ENCODE peak calls at places on chromosomes 13 and 19, in five cellular contexts. One of them, this sample, is unnamed.

GRCh38 chr19:30320916-30321315 is 51.3 kb upstream of the ZNF536 start:
- DNase-seq in AG10803: no peak
- DNase-seq in NCI-H1092: no peak
- DNase-seq in stimulated activated CD4-positive, alpha-beta T cell treated with anti-CD3 and anti-CD28 coated beads, TNF-alpha, amount 100 ng/mL, for 4 hours: no peak
- DNase-seq in iris pigment epithelial cell: no peak
- DNase-seq in this sample: no peak

GRCh38 chr13:84994582-84994981 is 804.6 kb downstream of the SLITRK6 start:
- DNase-seq in AG10803: no peak
- DNase-seq in NCI-H1092: no peak
- DNase-seq in stimulated activated CD4-positive, alpha-beta T cell treated with anti-CD3 and anti-CD28 coated beads, TNF-alpha, amount 100 ng/mL, for 4 hours: no peak
- DNase-seq in iris pigment epithelial cell: no peak
- DNase-seq in this sample: no peak

GRCh38 chr13:98972059-98972458 is 5.8 kb downstream of the DOCK9 start:
- DNase-seq in AG10803: no peak
- DNase-seq in NCI-H1092: no peak
- DNase-seq in stimulated activated CD4-positive, alpha-beta T cell treated with anti-CD3 and anti-CD28 coated beads, TNF-alpha, amount 100 ng/mL, for 4 hours: no peak
- DNase-seq in iris pigment epithelial cell: no peak
- DNase-seq in this sample: no peak

GRCh38 chr19:18898081-18898532 is 2.1 kb upstream of the CERS1 start:
- DNase-seq in AG10803: no peak
- DNase-seq in NCI-H1092: no peak
- DNase-seq in stimulated activated CD4-positive, alpha-beta T cell treated with anti-CD3 and anti-CD28 coated beads, TNF-alpha, amount 100 ng/mL, for 4 hours: no peak
- DNase-seq in iris pigment epithelial cell: no peak
- DNase-seq in this sample: no peak

GRCh38 chr13:24680258-24680920 is at the start of gene ATP12A:
- DNase-seq in AG10803: no peak
- DNase-seq in NCI-H1092: no peak
- DNase-seq in stimulated activated CD4-positive, alpha-beta T cell treated with anti-CD3 and anti-CD28 coated beads, TNF-alpha, amount 100 ng/mL, for 4 hours: no peak
- DNase-seq in iris pigment epithelial cell: no peak
- DNase-seq in this sample: peak; percentile 7

GRCh38 chr19:5012688-5013457 is 44.0 kb downstream of the KDM4B start:
- DNase-seq in AG10803: no peak
- DNase-seq in NCI-H1092: no peak
- DNase-seq in stimulated activated CD4-positive, alpha-beta T cell treated with anti-CD3 and anti-CD28 coated beads, TNF-alpha, amount 100 ng/mL, for 4 hours: no peak
- DNase-seq in iris pigment epithelial cell: no peak
- DNase-seq in this sample: no peak

GRCh38 chr13:27188239-27188638 is 16.6 kb upstream of the USP12 start:
- DNase-seq in AG10803: no peak
- DNase-seq in NCI-H1092: no peak
- DNase-seq in stimulated activated CD4-positive, alpha-beta T cell treated with anti-CD3 and anti-CD28 coated beads, TNF-alpha, amount 100 ng/mL, for 4 hours: no peak
- DNase-seq in iris pigment epithelial cell: no peak
- DNase-seq in this sample: no peak

GRCh38 chr13:109366521-109366920 is 419.9 kb downstream of the IRS2 start:
- DNase-seq in AG10803: peak; percentile 58
- DNase-seq in NCI-H1092: no peak
- DNase-seq in stimulated activated CD4-positive, alpha-beta T cell treated with anti-CD3 and anti-CD28 coated beads, TNF-alpha, amount 100 ng/mL, for 4 hours: no peak
- DNase-seq in iris pigment epithelial cell: peak; percentile 7
- DNase-seq in this sample: no peak

GRCh38 chr13:113972451-113973217 is 1.2 kb downstream of the C13orf46 start:
- DNase-seq in AG10803: no peak
- DNase-seq in NCI-H1092: no peak
- DNase-seq in stimulated activated CD4-positive, alpha-beta T cell treated with anti-CD3 and anti-CD28 coated beads, TNF-alpha, amount 100 ng/mL, for 4 hours: no peak
- DNase-seq in iris pigment epithelial cell: no peak
- DNase-seq in this sample: no peak

GRCh38 chr19:13056052-13056660 is 46.5 kb downstream of the LYL1 start:
- DNase-seq in AG10803: peak; percentile 84
- DNase-seq in NCI-H1092: no peak
- DNase-seq in stimulated activated CD4-positive, alpha-beta T cell treated with anti-CD3 and anti-CD28 coated beads, TNF-alpha, amount 100 ng/mL, for 4 hours: no peak
- DNase-seq in iris pigment epithelial cell: peak; percentile 81
- DNase-seq in this sample: peak; percentile 26

GRCh38 chr19:8064866-8065486 is 12.4 kb downstream of the CCL25 start:
- DNase-seq in AG10803: no peak
- DNase-seq in NCI-H1092: no peak
- DNase-seq in stimulated activated CD4-positive, alpha-beta T cell treated with anti-CD3 and anti-CD28 coated beads, TNF-alpha, amount 100 ng/mL, for 4 hours: no peak
- DNase-seq in iris pigment epithelial cell: no peak
- DNase-seq in this sample: no peak

GRCh38 chr13:66265446-66265845 is 964.7 kb downstream of the PCDH9 start:
- DNase-seq in AG10803: no peak
- DNase-seq in NCI-H1092: no peak
- DNase-seq in stimulated activated CD4-positive, alpha-beta T cell treated with anti-CD3 and anti-CD28 coated beads, TNF-alpha, amount 100 ng/mL, for 4 hours: no peak
- DNase-seq in iris pigment epithelial cell: peak; percentile 10
- DNase-seq in this sample: no peak

GRCh38 chr13:77033717-77034302 is 6.9 kb upstream of the FBXL3 start:
- DNase-seq in AG10803: no peak
- DNase-seq in NCI-H1092: no peak
- DNase-seq in stimulated activated CD4-positive, alpha-beta T cell treated with anti-CD3 and anti-CD28 coated beads, TNF-alpha, amount 100 ng/mL, for 4 hours: no peak
- DNase-seq in iris pigment epithelial cell: no peak
- DNase-seq in this sample: no peak

GRCh38 chr19:18306209-18306902 is 16.5 kb downstream of the LSM4 start:
- DNase-seq in AG10803: no peak
- DNase-seq in NCI-H1092: no peak
- DNase-seq in stimulated activated CD4-positive, alpha-beta T cell treated with anti-CD3 and anti-CD28 coated beads, TNF-alpha, amount 100 ng/mL, for 4 hours: no peak
- DNase-seq in iris pigment epithelial cell: no peak
- DNase-seq in this sample: no peak

GRCh38 chr13:37775871-37776270 is 93.7 kb downstream of the TRPC4 start:
- DNase-seq in AG10803: peak; percentile 30
- DNase-seq in NCI-H1092: no peak
- DNase-seq in stimulated activated CD4-positive, alpha-beta T cell treated with anti-CD3 and anti-CD28 coated beads, TNF-alpha, amount 100 ng/mL, for 4 hours: no peak
- DNase-seq in iris pigment epithelial cell: peak; percentile 68
- DNase-seq in this sample: no peak

GRCh38 chr13:35866801-35867200 is 264.4 kb downstream of the DCLK1 start:
- DNase-seq in AG10803: no peak
- DNase-seq in NCI-H1092: no peak
- DNase-seq in stimulated activated CD4-positive, alpha-beta T cell treated with anti-CD3 and anti-CD28 coated beads, TNF-alpha, amount 100 ng/mL, for 4 hours: no peak
- DNase-seq in iris pigment epithelial cell: no peak
- DNase-seq in this sample: no peak

GRCh38 chr13:96490590-96490989 is 400.7 kb downstream of the HS6ST3 start:
- DNase-seq in AG10803: no peak
- DNase-seq in NCI-H1092: no peak
- DNase-seq in stimulated activated CD4-positive, alpha-beta T cell treated with anti-CD3 and anti-CD28 coated beads, TNF-alpha, amount 100 ng/mL, for 4 hours: no peak
- DNase-seq in iris pigment epithelial cell: no peak
- DNase-seq in this sample: no peak

GRCh38 chr19:1970806-1971502 is 30.0 kb downstream of the CSNK1G2 start:
- DNase-seq in AG10803: no peak
- DNase-seq in NCI-H1092: no peak
- DNase-seq in stimulated activated CD4-positive, alpha-beta T cell treated with anti-CD3 and anti-CD28 coated beads, TNF-alpha, amount 100 ng/mL, for 4 hours: no peak
- DNase-seq in iris pigment epithelial cell: no peak
- DNase-seq in this sample: no peak

GRCh38 chr19:44093931-44094765 is at the start of gene ZNF224:
- DNase-seq in AG10803: peak; percentile 87
- DNase-seq in NCI-H1092: peak; percentile 85
- DNase-seq in stimulated activated CD4-positive, alpha-beta T cell treated with anti-CD3 and anti-CD28 coated beads, TNF-alpha, amount 100 ng/mL, for 4 hours: peak; percentile 63
- DNase-seq in iris pigment epithelial cell: peak; percentile 92
- DNase-seq in this sample: peak; percentile 96

GRCh38 chr19:1941146-1942077 is at the start of gene CSNK1G2:
- DNase-seq in AG10803: no peak
- DNase-seq in NCI-H1092: no peak
- DNase-seq in stimulated activated CD4-positive, alpha-beta T cell treated with anti-CD3 and anti-CD28 coated beads, TNF-alpha, amount 100 ng/mL, for 4 hours: no peak
- DNase-seq in iris pigment epithelial cell: no peak
- DNase-seq in this sample: no peak

GRCh38 chr13:112857914-112858490 is 111.0 kb upstream of the MCF2L start:
- DNase-seq in AG10803: no peak
- DNase-seq in NCI-H1092: no peak
- DNase-seq in stimulated activated CD4-positive, alpha-beta T cell treated with anti-CD3 and anti-CD28 coated beads, TNF-alpha, amount 100 ng/mL, for 4 hours: no peak
- DNase-seq in iris pigment epithelial cell: no peak
- DNase-seq in this sample: no peak

GRCh38 chr13:20997301-20998061 is 63.9 kb downstream of the LATS2 start:
- DNase-seq in AG10803: peak; percentile 99
- DNase-seq in NCI-H1092: no peak
- DNase-seq in stimulated activated CD4-positive, alpha-beta T cell treated with anti-CD3 and anti-CD28 coated beads, TNF-alpha, amount 100 ng/mL, for 4 hours: no peak
- DNase-seq in iris pigment epithelial cell: peak; percentile 94
- DNase-seq in this sample: peak; percentile 77

This sample was measured in A673.